ENCODE peak calls at places on chromosomes 16 and 17, in eight cellular contexts. F, W, Y, T, V, E, O and L are unnamed samples. For H3K36me3, the result is how much of the 10 kb centered on the place peaks cover.

GRCh38 chr17:68602267-68602644 is 1.1 kb upstream of the FAM20A start:
- DNase-seq in F (no peak), W (no peak), Y (no peak), T (no peak), V (no peak), E (no peak), O (no peak), L (no peak)

GRCh38 chr17:19304209-19304608 is 58.3 kb downstream of the B9D1 start:
- DNase-seq in F (no peak), W (no peak), Y (peak), T (peak), V (no peak), E (no peak), O (peak), L (peak)

GRCh38 chr16:87203060-87203656 is 114.0 kb downstream of the C16orf95 start:
- DNase-seq in F (peak), W (peak), Y (peak), T (no peak), V (peak), E (peak), O (peak), L (peak)

GRCh38 chr16:28905800-28906372 is 19.2 kb downstream of the RABEP2 start:
- DNase-seq in F (no peak), W (no peak), Y (no peak), T (no peak), V (no peak), E (no peak), O (no peak), L (no peak)

GRCh38 chr16:9992441-9992840 is 189.8 kb downstream of the GRIN2A start:
- DNase-seq in F (no peak), W (no peak), Y (no peak), T (no peak), V (no peak), E (no peak), O (no peak), L (no peak)

GRCh38 chr17:19310151-19310550 is 52.4 kb downstream of the B9D1 start:
- DNase-seq in F (no peak), W (no peak), Y (no peak), T (peak), V (no peak), E (no peak), O (peak), L (no peak)

GRCh38 chr16:1857433-1858097 is 14.4 kb downstream of the MEIOB start:
- DNase-seq in F (no peak), W (no peak), Y (no peak), T (no peak), V (no peak), E (no peak), O (no peak), L (no peak)

GRCh38 chr17:68455756-68456528 is 1.4 kb downstream of the WIPI1 start:
- DNase-seq in F (peak), W (no peak), Y (peak), T (no peak), V (no peak), E (peak), O (peak), L (peak)

GRCh38 chr16:11025120-11025531 is 80.8 kb downstream of the CLEC16A start:
- DNase-seq in F (no peak), W (no peak), Y (no peak), T (no peak), V (no peak), E (no peak), O (no peak), L (no peak)

GRCh38 chr16:54242199-54242598 is 44.4 kb downstream of the IRX3 start:
- DNase-seq in F (no peak), W (no peak), Y (no peak), T (no peak), V (peak), E (peak), O (no peak), L (no peak)

GRCh38 chr17:49508061-49508865 is 13.2 kb downstream of the NGFR start:
- DNase-seq in F (no peak), W (no peak), Y (no peak), T (no peak), V (peak), E (peak), O (no peak), L (no peak)

GRCh38 chr16:72850863-72851262 is 197.1 kb downstream of the ZFHX3 start:
- DNase-seq in F (no peak), W (no peak), Y (no peak), T (no peak), V (no peak), E (no peak), O (no peak), L (no peak)

GRCh38 chr16:10266809-10267208 is 84.6 kb upstream of the GRIN2A start:
- DNase-seq in F (no peak), W (no peak), Y (no peak), T (no peak), V (no peak), E (no peak), O (no peak), L (no peak)

GRCh38 chr16:77618011-77618410 is 104.3 kb upstream of the NUDT7 start:
- DNase-seq in F (no peak), W (no peak), Y (no peak), T (no peak), V (no peak), E (no peak), O (no peak), L (no peak)

GRCh38 chr17:51711581-51711980 is 446.9 kb downstream of the CA10 start:
- DNase-seq in F (no peak), W (no peak), Y (no peak), T (no peak), V (no peak), E (no peak), O (no peak), L (no peak)

GRCh38 chr16:66927012-66927436 is 1.7 kb upstream of the RRAD start:
- DNase-seq in F (no peak), W (no peak), Y (peak), T (no peak), V (no peak), E (no peak), O (no peak), L (no peak)

GRCh38 chr16:23869052-23869451 is 33.3 kb downstream of the PRKCB start:
- DNase-seq in F (no peak), W (no peak), Y (no peak), T (no peak), V (no peak), E (no peak), O (no peak), L (no peak)

GRCh38 chr17:42744283-42744805 is 496 bp downstream of the EZH1 start:
- DNase-seq in F (peak), W (peak), Y (peak), T (peak), V (peak), E (no peak), O (peak), L (peak)

GRCh38 chr17:36918260-36918691 is 19.0 kb upstream of the LHX1 start:
- DNase-seq in F (no peak), W (no peak), Y (no peak), T (no peak), V (no peak), E (no peak), O (no peak), L (no peak)

GRCh38 chr17:36920032-36921000 is 17.0 kb upstream of the LHX1 start:
- DNase-seq in F (no peak), W (no peak), Y (no peak), T (no peak), V (no peak), E (no peak), O (no peak), L (no peak)

GRCh38 chr17:36922175-36922574 is 15.1 kb upstream of the LHX1 start:
- DNase-seq in F (no peak), W (no peak), Y (no peak), T (no peak), V (no peak), E (no peak), O (no peak), L (no peak)

GRCh38 chr17:36921131-36921851 is 16.0 kb upstream of the LHX1 start:
- DNase-seq in F (no peak), W (no peak), Y (no peak), T (no peak), V (no peak), E (no peak), O (no peak), L (peak)

DNA sequence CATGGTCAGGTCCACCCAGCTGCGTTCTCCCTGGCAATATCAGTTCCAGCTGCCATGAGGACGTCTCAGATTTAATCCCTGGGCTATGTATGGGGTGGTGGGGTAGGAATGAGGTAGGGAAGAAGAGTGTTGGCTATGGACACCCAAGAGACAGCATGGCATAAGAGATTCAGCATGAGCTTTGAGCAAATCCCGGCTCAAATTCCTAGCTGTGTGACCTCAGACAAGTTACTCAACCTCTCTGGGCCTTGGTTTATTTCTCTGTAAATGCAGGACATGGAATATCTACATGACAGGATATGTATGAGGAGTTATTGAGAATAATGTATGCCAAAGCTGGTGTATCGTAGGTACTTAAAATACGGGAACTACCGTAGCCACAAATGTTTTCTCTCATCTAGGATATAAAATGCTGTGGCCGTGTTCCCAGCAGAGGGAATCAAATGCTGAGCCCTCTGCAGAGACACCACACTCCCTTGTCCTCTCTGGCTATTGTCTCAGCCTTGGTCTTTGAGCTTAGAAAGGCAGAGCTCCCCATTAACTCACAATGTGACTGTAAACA is 17.8 kb upstream of the LHX1 start:
- DNase-seq in F (no peak), W (no peak), Y (no peak), T (no peak), V (no peak), E (no peak), O (no peak), L (no peak)
- TF ChIP-seq CTCF in F (no peak), W (no peak), Y (no peak), T (no peak), V (no peak), E (no peak), O (no peak), L (no peak)

DNA sequence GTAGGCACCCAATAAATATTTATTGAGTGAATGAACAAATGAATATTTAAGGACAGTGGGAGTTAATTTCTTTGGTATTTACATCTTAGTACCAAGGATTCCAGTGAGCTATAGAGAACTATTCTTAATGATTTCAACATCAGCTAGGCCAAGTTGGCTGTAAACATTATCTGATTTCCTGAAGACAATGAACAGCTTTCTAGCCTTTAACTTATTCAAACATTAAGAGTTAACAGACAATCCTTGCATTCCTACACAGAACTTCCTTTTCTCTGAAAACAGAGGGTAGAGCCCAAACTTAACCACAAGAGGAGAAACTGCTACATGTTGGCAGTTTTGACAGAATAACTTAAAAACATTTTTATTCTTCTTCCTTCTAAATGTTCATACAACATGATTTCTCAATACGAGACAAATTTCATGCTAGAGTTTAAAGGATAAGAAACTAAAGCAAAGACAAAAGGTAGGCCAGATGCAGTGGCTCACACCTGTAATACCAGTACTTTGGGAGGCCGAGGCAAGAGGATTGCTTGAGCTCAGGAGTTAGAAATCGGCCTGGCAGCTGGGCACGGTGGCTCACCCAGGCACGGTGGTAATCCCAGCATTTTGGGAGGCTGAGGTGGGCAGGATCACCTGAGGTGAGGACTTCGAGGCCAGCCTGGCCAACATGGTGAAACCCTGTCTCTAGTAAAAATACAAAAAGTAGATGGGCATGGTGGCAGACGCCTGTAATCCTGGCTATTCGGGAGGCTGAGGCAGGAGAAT is 4.4 kb downstream of the CRLF3 start:
- DNase-seq in F (no peak), W (no peak), Y (no peak), T (no peak), V (no peak), E (no peak), O (no peak), L (no peak)
- TF ChIP-seq EP300 in F (no peak), W (no peak), Y (no peak), T (no peak), V (no peak), E (no peak), O (no peak), L (no peak)

GRCh38 chr17:45334231-45334630 is 17.4 kb upstream of the MAP3K14 start:
- DNase-seq in F (no peak), W (peak), Y (no peak), T (peak), V (no peak), E (no peak), O (peak), L (no peak)
- H3K36me3 ChIP-seq in F (under half), W (under half), Y (under half), T (under half), V (under half), E (under half), O (under half), L (under half)

GRCh38 chr17:75683467-75684041 is 16.4 kb downstream of the SAP30BP start:
- DNase-seq in F (no peak), W (no peak), Y (no peak), T (no peak), V (no peak), E (no peak), O (no peak), L (peak)

GRCh38 chr17:75680431-75680830 is 13.3 kb downstream of the SAP30BP start:
- DNase-seq in F (no peak), W (no peak), Y (no peak), T (no peak), V (no peak), E (no peak), O (no peak), L (no peak)

GRCh38 chr17:75676461-75676860 is 9.3 kb downstream of the SAP30BP start:
- DNase-seq in F (no peak), W (no peak), Y (no peak), T (no peak), V (no peak), E (no peak), O (no peak), L (no peak)

GRCh38 chr17:75681289-75681688 is 14.2 kb downstream of the SAP30BP start:
- DNase-seq in F (no peak), W (peak), Y (no peak), T (no peak), V (no peak), E (no peak), O (no peak), L (no peak)

DNA sequence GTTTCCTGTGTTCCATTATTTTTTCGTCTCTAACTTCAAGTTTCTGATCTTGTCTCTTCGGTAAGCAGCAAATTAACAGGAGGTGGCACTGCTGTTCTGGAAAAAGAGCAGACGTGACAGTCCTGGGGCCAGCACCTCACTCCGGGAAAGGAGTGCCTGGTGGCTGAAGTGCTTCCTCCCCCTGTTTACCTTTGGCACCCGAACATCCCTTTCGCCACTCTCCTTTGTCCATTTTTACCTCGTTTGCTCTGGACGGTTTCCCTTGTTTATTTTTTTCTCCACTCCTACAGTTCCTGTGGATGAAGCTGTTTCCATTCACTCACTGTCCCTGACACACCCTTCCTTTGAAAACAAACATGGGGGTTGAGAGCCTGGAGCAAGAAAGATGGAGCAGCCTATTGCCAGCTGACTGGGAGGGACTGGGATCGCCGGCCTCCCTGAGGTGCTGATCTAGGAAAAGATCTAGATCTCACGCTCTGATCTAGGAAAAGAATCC is 12.6 kb downstream of the SAP30BP start:
- DNase-seq in F (peak), W (no peak), Y (peak), T (no peak), V (no peak), E (no peak), O (peak), L (peak)
- TF ChIP-seq CTCF in F (peak), W (no peak), Y (peak), T (no peak), V (no peak), E (peak), O (peak), L (no peak)

DNA sequence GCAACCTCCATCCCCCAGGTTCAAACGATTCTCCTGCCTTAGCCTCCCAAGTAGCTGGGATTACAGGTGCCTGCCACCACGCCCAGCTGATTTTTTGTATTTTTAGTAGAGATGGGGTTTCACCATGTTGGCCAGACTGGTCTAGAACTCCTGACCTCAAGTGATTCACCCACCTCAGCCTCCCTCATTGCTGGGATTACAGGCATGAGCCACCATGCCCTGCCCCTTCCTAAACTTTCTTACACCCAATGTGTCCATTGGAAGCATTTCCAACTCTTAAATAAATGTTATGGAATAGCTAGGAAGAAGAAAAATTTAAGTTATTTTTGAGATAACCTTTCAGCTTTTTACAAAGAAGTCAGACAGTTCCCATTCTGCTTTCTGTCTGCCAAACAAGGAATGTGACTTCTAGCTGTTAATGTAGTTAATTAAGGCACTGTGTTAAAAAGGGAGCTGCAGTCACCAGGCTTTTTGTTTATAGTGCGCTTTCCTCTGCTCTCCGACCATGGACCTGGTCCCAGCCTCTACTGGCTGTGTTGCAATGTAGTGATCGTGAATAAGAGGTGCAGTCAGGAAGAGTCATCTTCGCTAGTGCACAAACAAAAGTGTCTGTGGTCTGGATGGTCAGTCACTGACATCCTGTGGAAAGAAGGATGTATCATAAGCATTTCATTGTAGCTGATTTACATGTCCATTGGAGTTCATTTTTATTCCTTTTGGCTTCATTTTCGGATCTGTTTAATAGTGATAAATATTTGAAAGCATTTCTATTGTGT is 39.7 kb downstream of the USP10 start:
- DNase-seq in F (no peak), W (no peak), Y (no peak), T (peak), V (no peak), E (no peak), O (no peak), L (no peak)
- TF ChIP-seq EP300 in F (no peak), W (no peak), Y (no peak), T (no peak), V (no peak), E (no peak), O (no peak), L (no peak)

GRCh38 chr16:50315346-50315997 is 49.1 kb downstream of the ADCY7 start:
- DNase-seq in F (no peak), W (peak), Y (no peak), T (peak), V (no peak), E (peak), O (peak), L (no peak)

GRCh38 chr16:50311891-50312501 is 45.6 kb downstream of the ADCY7 start:
- DNase-seq in F (no peak), W (no peak), Y (peak), T (peak), V (no peak), E (no peak), O (no peak), L (peak)

GRCh38 chr16:50316102-50316847 is 49.9 kb downstream of the ADCY7 start:
- DNase-seq in F (no peak), W (no peak), Y (no peak), T (no peak), V (no peak), E (no peak), O (no peak), L (no peak)

GRCh38 chr16:50314665-50315064 is 48.3 kb downstream of the ADCY7 start:
- DNase-seq in F (no peak), W (no peak), Y (no peak), T (no peak), V (no peak), E (peak), O (no peak), L (no peak)

DNA sequence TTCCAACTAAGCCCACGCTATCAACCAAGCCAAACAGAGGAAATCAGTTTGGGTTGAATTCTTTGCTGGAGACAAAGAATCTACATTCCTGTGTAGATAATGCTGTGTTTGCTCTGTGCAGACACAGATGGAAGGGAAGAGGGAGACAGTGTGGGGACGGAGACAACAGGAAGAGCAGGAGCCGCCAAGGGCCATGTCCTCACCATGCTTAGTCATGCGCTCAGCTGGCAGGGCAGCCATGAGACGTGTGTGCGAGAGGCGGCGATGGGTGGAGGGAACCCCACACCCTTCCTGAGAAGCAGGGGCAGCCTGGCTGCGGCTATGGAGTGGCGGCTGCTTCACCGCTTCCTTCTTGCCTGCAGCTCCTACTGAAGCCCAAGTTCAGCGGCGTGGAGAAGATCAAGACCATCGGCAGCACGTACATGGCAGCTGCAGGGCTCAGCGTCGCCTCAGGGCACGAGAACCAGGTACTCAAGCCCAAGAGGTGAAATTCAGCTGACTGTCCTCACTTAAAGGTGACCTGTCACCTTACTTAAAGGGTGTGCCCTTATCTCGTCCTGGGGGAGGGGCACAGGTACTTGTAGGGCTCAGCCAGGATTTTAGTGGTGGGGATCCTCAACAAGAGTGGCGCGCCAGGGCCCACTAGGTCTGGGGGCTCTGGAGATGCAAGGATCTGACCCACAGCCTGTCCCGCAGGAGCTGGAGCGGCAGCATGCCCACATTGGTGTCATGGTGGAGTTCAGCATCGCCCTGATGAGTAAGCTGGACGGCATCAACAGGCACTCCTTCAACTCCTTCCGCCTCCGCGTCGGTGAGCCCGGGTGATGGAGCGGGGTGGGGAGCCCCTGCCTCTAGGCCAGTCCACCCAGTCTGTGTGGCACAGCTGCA is 47.5 kb downstream of the ADCY7 start:
- DNase-seq in F (no peak), W (peak), Y (peak), T (peak), V (no peak), E (no peak), O (no peak), L (peak)
- H3K36me3 ChIP-seq in F (under half), W (under half), Y (under half), T (under half), V (half or more), E (half or more), O (under half), L (half or more)